ENCODE peak calls at places on chromosome 1, in seven cellular contexts. X is thyroid gland, F is thoracic aorta, Y is A549, C is endodermal cell, M is astrocyte of the spinal cord, S is fibroblast of lung. K is an unnamed sample.

GRCh38 chr1:2383576-2383975 is 7.8 kb downstream of the MORN1 start:
- DNase-seq in F (no peak), M (no peak), X (no peak), Y (no peak), S (no peak), C (no peak), K (no peak)

GRCh38 chr1:34113362-34113761 is 51.7 kb downstream of the CSMD2 start:
- DNase-seq in F (no peak), X (no peak), M (no peak), S (no peak), C (peak; percentile 89), Y (no peak), K (no peak)

GRCh38 chr1:161498646-161499045 is 6.6 kb upstream of the FCGR2A start:
- DNase-seq in Y (no peak), M (no peak), F (no peak), X (no peak), S (no peak), C (no peak), K (no peak)

GRCh38 chr1:85502625-85503083 is 37.7 kb upstream of the DDAH1 start:
- DNase-seq in F (no peak), X (peak; percentile 64), M (peak; percentile 79), Y (peak; percentile 65), S (peak; percentile 65), C (peak; percentile 89), K (peak; percentile 93)

GRCh38 chr1:5637171-5637570 is 355.1 kb downstream of the NPHP4 start:
- DNase-seq in Y (peak; percentile 8), F (no peak), C (peak; percentile 68), X (peak; percentile 13), S (no peak), M (no peak), K (no peak)

GRCh38 chr1:71307451-71307850 is 226.6 kb upstream of the ZRANB2 start:
- DNase-seq in M (peak; percentile 54), Y (no peak), X (no peak), S (peak; percentile 49), F (no peak), C (no peak), K (peak; percentile 8)

GRCh38 chr1:6465461-6466005 is 440 bp downstream of the TNFRSF25 start:
- DNase-seq in M (no peak), S (no peak), F (no peak), X (no peak), C (no peak), Y (no peak), K (no peak)

GRCh38 chr1:116570358-116571214 is at the start of gene CD58:
- DNase-seq in X (peak; percentile 92), Y (peak; percentile 79), M (peak; percentile 84), F (peak; percentile 60), S (peak; percentile 84), C (peak; percentile 95), K (peak; percentile 69)

GRCh38 chr1:188027613-188028012 is 1198.9 kb downstream of the PLA2G4A start:
- DNase-seq in C (no peak), Y (peak; percentile 74), X (no peak), S (peak; percentile 97), F (no peak), M (peak; percentile 87), K (peak; percentile 93)

GRCh38 chr1:117427297-117427696 is 60.0 kb downstream of the MAN1A2 start:
- DNase-seq in X (no peak), S (no peak), F (no peak), M (peak; percentile 1), Y (no peak), C (no peak), K (no peak)

GRCh38 chr1:184804220-184804619 is 49.6 kb upstream of the EDEM3 start:
- DNase-seq in C (no peak), M (no peak), X (no peak), Y (no peak), F (no peak), S (no peak), K (no peak)

GRCh38 chr1:59076612-59077011 is 220.3 kb upstream of the FGGY start:
- DNase-seq in Y (peak; percentile 9), S (no peak), X (no peak), F (no peak), M (peak; percentile 15), C (no peak), K (peak; percentile 60)
- TF ChIP-seq CTCF in Y (peak; percentile 22), S (peak; percentile 46), X (peak; percentile 22), F (peak; percentile 35), M (peak; percentile 23), C (no peak), K (peak; percentile 56)

DNA sequence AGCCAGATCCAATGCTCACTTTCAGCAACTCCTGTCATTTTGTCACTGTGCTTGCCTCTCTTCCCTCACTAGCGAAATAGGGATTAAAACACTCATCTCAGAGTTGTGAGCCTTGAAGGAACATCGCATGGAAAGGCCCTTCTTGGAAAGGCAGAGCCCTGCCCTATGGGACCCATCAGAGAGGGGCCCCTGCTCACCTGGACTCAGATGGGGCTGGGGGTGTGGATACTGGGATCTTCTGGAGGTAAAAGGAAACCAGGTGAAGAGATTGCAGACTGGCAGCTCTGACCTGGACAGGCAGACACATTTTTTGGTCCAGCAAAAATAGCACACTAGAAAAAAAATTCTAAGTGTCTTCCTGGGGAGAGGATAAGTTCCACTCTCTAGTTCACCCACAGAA is 54.2 kb upstream of the EPS8L3 start:
- DNase-seq in C (peak; percentile 35), M (no peak), Y (no peak), F (no peak), X (no peak), S (no peak), K (no peak)
- H3K4me3 ChIP-seq in C (no peak overlapping the region), M (no peak overlapping the region), Y (no peak overlapping the region), F (no peak overlapping the region), X (no peak overlapping the region), S (no peak overlapping the region), K (no peak overlapping the region)

GRCh38 chr1:91243171-91243570 is 161.5 kb downstream of the HFM1 start:
- DNase-seq in F (no peak), X (no peak), Y (no peak), M (no peak), S (no peak), C (no peak), K (no peak)

GRCh38 chr1:91245437-91245836 is 159.2 kb downstream of the HFM1 start:
- DNase-seq in M (no peak), X (no peak), C (no peak), Y (no peak), S (no peak), F (no peak), K (no peak)

GRCh38 chr1:91244737-91245136 is 159.9 kb downstream of the HFM1 start:
- DNase-seq in S (no peak), C (no peak), F (no peak), M (no peak), X (no peak), Y (no peak), K (no peak)
- TF ChIP-seq CTCF in S (peak; percentile 4), C (peak; percentile 56), F (no peak), M (no peak), X (no peak), Y (no peak), K (no peak)

GRCh38 chr1:169485427-169486280 is at the start of gene SLC19A2:
- DNase-seq in C (peak; percentile 99), M (peak; percentile 100), X (peak; percentile 100), F (peak; percentile 98), Y (peak; percentile 99), S (peak; percentile 100), K (peak; percentile 100)

GRCh38 chr1:169484683-169485426 is 889 bp downstream of the SLC19A2 start:
- DNase-seq in S (peak; percentile 72), C (no peak), M (peak; percentile 68), Y (peak; percentile 56), F (no peak), X (peak; percentile 72), K (peak; percentile 89)

GRCh38 chr1:169484107-169484506 is 1.6 kb downstream of the SLC19A2 start:
- DNase-seq in S (no peak), Y (no peak), C (no peak), M (no peak), X (no peak), F (no peak), K (no peak)

GRCh38 chr1:169486281-169486904 is 649 bp upstream of the SLC19A2 start:
- DNase-seq in F (no peak), S (peak; percentile 74), C (no peak), Y (no peak), X (peak; percentile 23), M (no peak), K (peak; percentile 70)

DNA sequence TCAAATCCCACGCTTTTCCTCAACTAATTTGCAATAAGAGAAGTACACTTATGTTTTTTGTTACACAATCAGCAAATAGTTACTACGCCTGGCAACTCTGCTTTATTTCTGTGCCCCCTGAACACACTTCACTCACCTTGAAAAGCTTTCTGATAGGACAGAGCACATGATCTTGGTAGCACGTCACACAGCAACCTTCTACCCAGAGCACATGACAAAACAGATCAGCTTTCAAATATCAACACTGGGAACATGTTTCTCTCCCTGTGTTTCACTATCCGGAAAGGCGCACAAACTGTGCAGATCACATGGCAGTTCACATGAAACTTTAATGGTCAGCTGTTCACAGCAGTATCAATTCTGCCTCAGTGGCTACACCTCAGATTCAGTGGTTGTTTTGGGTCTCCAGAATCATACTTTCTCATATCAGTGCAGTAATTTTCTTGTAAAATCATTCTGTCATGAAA is 2.2 kb downstream of the SLC19A2 start:
- DNase-seq in F (no peak), S (peak; percentile 43), X (peak; percentile 54), M (peak; percentile 44), Y (no peak), C (no peak), K (peak; percentile 94)
- H3K4me3 ChIP-seq in F (peak overlapping the region; percentile 86), S (peak overlapping the region; percentile 77), X (peak overlapping the region; percentile 87), M (no peak overlapping the region), Y (no peak overlapping the region), C (peak overlapping the region; percentile 82), K (peak overlapping the region; percentile 88)

GRCh38 chr1:230104395-230105244 is 37.6 kb downstream of the GALNT2 start:
- DNase-seq in C (peak; percentile 76), X (peak; percentile 100), M (peak; percentile 99), Y (peak; percentile 98), S (peak; percentile 100), F (peak; percentile 100), K (peak; percentile 96)
- TF ChIP-seq CTCF in C (no peak), X (no peak), M (peak; percentile 10), Y (no peak), S (peak; percentile 15), F (peak; percentile 23), K (peak; percentile 28)

GRCh38 chr1:204406621-204407020 is 5.0 kb downstream of the PPP1R15B start:
- DNase-seq in S (no peak), C (no peak), F (no peak), Y (no peak), X (no peak), M (no peak), K (no peak)
- H3K4me3 ChIP-seq in S (peak overlapping the region; percentile 99), C (peak overlapping the region; percentile 96), F (peak overlapping the region; percentile 97), Y (peak overlapping the region; percentile 94), X (peak overlapping the region; percentile 91), M (peak overlapping the region; percentile 78), K (peak overlapping the region; percentile 88)

DNA sequence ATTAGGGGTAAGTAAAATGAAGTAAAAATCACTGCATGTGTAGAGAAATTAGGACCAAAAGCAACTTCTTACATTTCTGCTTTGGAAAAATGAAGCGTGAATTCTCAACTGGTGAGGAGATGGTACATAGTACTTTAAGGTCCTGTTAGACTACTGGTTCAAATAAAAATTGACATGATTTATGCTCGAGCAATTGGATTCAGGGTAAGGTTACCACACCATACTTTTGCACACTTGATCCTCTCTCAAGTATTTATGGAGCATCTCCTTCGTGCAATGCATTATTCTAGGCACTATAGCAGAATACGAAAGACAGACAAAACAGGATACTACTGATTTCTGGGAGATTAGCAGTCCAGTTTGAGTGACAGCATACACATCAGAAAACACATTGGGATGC is 66.2 kb downstream of the BRINP2 start:
- DNase-seq in S (no peak), C (no peak), X (no peak), M (no peak), F (no peak), Y (no peak), K (no peak)
- TF ChIP-seq CTCF in S (no peak), C (no peak), X (no peak), M (no peak), F (no peak), Y (no peak), K (no peak)

K was measured in choroid plexus epithelial cell.